ENCODE peak calls at places on chromosomes 7 and 10, in six cellular contexts. D is fibroblast of lung, F is OCI-LY7, N is HCT116, Q is IMR-90, H is hepatocyte. R is an unnamed sample.

GRCh38 chr10:31864834-31865518 is 63.7 kb downstream of the ARHGAP12 start:
- DNase-seq in D (peak), F (no peak), N (no peak), Q (peak), H (no peak), R (no peak)

GRCh38 chr7:105829681-105830322 is 46.6 kb downstream of the ATXN7L1 start:
- DNase-seq in D (peak), F (no peak), N (no peak), Q (peak), H (no peak), R (no peak)

GRCh38 chr10:119896937-119897336 is 4.4 kb downstream of the SEC23IP start:
- DNase-seq in D (peak), F (no peak), N (no peak), Q (no peak), H (peak), R (no peak)

GRCh38 chr10:130227883-130228282 is 91.7 kb downstream of the GLRX3 start:
- DNase-seq in D (no peak), F (no peak), N (no peak), Q (no peak), H (no peak), R (no peak)

GRCh38 chr10:69261184-69261583 is 17.1 kb upstream of the HK1 start:
- DNase-seq in D (no peak), F (no peak), N (no peak), Q (no peak), H (no peak), R (no peak)

GRCh38 chr10:4647138-4647785 is 178.7 kb upstream of the AKR1E2 start:
- DNase-seq in D (no peak), F (no peak), N (no peak), Q (peak), H (no peak), R (no peak)

GRCh38 chr7:68364871-68365625 is 1233.2 kb upstream of the AUTS2 start:
- DNase-seq in D (no peak), F (no peak), N (no peak), Q (no peak), H (no peak), R (peak)

GRCh38 chr7:131480384-131481315 is 75.8 kb downstream of the PODXL start:
- DNase-seq in D (no peak), F (no peak), N (no peak), Q (no peak), H (no peak), R (no peak)

GRCh38 chr7:1942704-1943294 is 272.7 kb downstream of the ELFN1 start:
- DNase-seq in D (no peak), F (no peak), N (no peak), Q (no peak), H (peak), R (no peak)

GRCh38 chr7:33774762-33775523 is 130.4 kb upstream of the BMPER start:
- DNase-seq in D (peak), F (no peak), N (no peak), Q (peak), H (peak), R (no peak)

GRCh38 chr10:103836776-103837344 is 18.5 kb downstream of the SH3PXD2A start:
- DNase-seq in D (no peak), F (no peak), N (no peak), Q (no peak), H (peak), R (no peak)

GRCh38 chr7:152876749-152877148 is 117.2 kb downstream of the ACTR3B start:
- DNase-seq in D (no peak), F (no peak), N (no peak), Q (no peak), H (no peak), R (no peak)

GRCh38 chr10:50403074-50403473 is 151.8 kb upstream of the ASAH2 start:
- DNase-seq in D (no peak), F (no peak), N (no peak), Q (no peak), H (no peak), R (no peak)

GRCh38 chr10:50398823-50399222 is 147.5 kb upstream of the ASAH2 start:
- DNase-seq in D (no peak), F (no peak), N (no peak), Q (no peak), H (no peak), R (no peak)

GRCh38 chr10:50402466-50402865 is 151.2 kb upstream of the ASAH2 start:
- DNase-seq in D (no peak), F (no peak), N (no peak), Q (peak), H (no peak), R (no peak)

GRCh38 chr10:50398383-50398782 is 147.1 kb upstream of the ASAH2 start:
- DNase-seq in D (peak), F (no peak), N (no peak), Q (peak), H (no peak), R (no peak)

DNA sequence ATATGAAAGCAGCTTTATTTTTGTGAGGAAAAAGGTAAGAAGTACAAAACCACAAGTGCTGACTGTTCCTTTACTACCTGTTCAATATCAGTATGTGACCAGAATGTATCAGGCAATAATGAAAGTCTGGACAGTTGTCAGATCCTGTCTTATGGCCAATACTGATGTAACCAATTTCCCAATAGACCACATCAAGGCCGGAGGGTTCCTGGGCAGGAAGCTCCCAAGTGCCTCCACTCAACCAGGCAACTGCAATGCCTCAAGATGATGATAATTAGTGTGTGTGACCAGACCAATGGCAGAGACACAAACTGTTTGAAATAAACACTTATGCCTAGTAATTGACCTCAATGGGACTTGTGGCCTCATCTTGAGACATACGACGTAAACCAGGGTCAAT is 149.4 kb upstream of the ASAH2 start:
- DNase-seq in D (no peak), F (no peak), N (no peak), Q (no peak), H (no peak), R (no peak)
- H3K4me2 ChIP-seq in D (no peak), F (no peak), N (no peak), Q (no peak), H (no peak), R (no peak)

DNA sequence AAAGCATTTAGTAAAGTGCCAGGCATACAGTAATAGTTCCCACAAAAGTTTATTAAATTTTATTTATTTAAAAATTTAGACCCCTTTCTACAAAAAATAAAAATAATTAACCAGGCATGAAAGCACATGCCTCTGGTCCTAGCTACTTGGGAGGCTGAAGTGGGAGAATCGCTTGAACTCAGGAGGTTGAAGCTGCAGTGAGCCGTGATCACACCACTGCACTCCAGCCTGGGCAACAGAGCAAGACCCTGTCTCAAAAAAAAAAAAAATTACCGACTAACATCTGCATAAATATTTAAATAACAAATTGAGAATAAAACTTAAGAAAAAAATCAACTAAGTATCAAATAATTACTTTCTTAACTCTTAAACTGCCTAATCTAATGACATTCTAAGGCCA is 64.3 kb upstream of the TRIM24 start:
- DNase-seq in D (no peak), F (no peak), N (no peak), Q (no peak), H (no peak), R (no peak)
- H3K4me2 ChIP-seq in D (no peak), F (no peak), N (no peak), Q (no peak), H (peak), R (no peak)

GRCh38 chr7:8433477-8434289 is at the start of gene NXPH1:
- DNase-seq in D (no peak), F (no peak), N (no peak), Q (no peak), H (peak), R (peak)
- H3K4me2 ChIP-seq in D (no peak), F (no peak), N (no peak), Q (no peak), H (peak), R (peak)

DNA sequence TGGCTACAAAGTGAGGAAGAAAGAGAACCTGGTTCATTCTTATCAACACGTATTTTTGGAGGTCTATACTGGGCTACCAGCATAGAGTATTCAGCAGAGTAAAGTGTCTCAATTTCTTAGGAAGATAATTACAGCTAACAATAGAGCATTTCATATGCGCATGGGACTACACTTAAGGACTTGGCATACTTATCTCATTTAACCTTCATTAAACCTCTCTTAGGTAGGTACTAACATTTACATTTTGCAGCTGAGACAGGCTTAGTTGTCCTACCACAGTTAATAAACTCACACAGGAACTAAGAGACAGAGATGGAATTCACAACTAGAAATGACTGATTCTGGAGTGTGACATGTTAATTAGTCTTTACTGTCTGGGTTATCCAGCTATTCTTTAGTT is 66.6 kb downstream of the NRBF2 start:
- DNase-seq in D (no peak), F (no peak), N (no peak), Q (no peak), H (no peak), R (no peak)
- H3K4me2 ChIP-seq in D (no peak), F (no peak), N (no peak), Q (no peak), H (no peak), R (no peak)

GRCh38 chr7:50937727-50938126 is 155.0 kb upstream of the GRB10 start:
- DNase-seq in D (no peak), F (no peak), N (no peak), Q (no peak), H (no peak), R (no peak)

GRCh38 chr7:50941525-50941924 is 158.8 kb upstream of the GRB10 start:
- DNase-seq in D (no peak), F (no peak), N (no peak), Q (no peak), H (no peak), R (no peak)

GRCh38 chr7:50943482-50943881 is 160.8 kb upstream of the GRB10 start:
- DNase-seq in D (no peak), F (no peak), N (no peak), Q (no peak), H (no peak), R (no peak)

GRCh38 chr7:50940621-50941020 is 157.9 kb upstream of the GRB10 start:
- DNase-seq in D (no peak), F (no peak), N (no peak), Q (no peak), H (no peak), R (no peak)

DNA sequence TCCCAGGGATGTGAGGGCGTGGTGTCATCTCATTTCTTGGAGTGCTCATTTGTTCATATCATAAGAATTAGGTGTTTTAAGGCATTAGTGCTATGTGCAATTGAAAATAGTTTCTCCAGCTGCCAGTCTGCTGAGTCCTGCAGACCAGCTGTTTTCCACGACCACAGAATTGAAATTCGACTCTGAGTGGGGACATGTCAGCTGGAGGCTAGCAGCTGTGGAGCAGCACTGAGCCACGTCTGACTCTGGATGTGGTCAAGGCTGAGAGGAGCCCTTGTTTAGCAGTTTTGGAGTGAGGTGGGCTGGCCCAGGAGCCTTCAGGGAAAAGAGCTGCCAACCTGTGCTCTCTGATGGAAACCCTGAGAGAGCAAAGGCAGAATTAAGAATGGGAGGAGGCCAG is 156.3 kb upstream of the GRB10 start:
- DNase-seq in D (peak), F (no peak), N (no peak), Q (peak), H (no peak), R (no peak)
- H3K4me2 ChIP-seq in D (no peak), F (no peak), N (no peak), Q (no peak), H (no peak), R (no peak)